ENCODE peak calls at places on chromosome 18, in nine cellular contexts. Q, W, G, F, I, U, N, O and A are unnamed samples.

GRCh38 chr18:22667616-22668422 is 250.1 kb upstream of the CTAGE1 start:
- DNase-seq in Q (no peak), W (peak; percentile 46), G (no peak), F (no peak), I (peak; percentile 99), U (peak; percentile 39), N (peak; percentile 87), O (no peak), A (no peak)

GRCh38 chr18:49768051-49768391 is 45.3 kb downstream of the ACAA2 start:
- DNase-seq in Q (peak; percentile 71), W (no peak), G (no peak), F (peak; percentile 93), I (peak; percentile 52), U (no peak), N (peak; percentile 78), O (no peak), A (no peak)

GRCh38 chr18:26462304-26462703 is 86.0 kb downstream of the KCTD1 start:
- DNase-seq in Q (no peak), W (no peak), G (no peak), F (no peak), I (no peak), U (no peak), N (no peak), O (no peak), A (no peak)

GRCh38 chr18:34648269-34648668 is 61.8 kb upstream of the DTNA start:
- DNase-seq in Q (no peak), W (no peak), G (no peak), F (no peak), I (no peak), U (no peak), N (no peak), O (no peak), A (no peak)

GRCh38 chr18:41323044-41323443 is 632.0 kb upstream of the PIK3C3 start:
- DNase-seq in Q (no peak), W (no peak), G (no peak), F (no peak), I (no peak), U (no peak), N (peak; percentile 10), O (no peak), A (no peak)

GRCh38 chr18:12278765-12279682 is 24.9 kb downstream of the CIDEA start:
- DNase-seq in Q (peak; percentile 78), W (peak; percentile 91), G (peak; percentile 91), F (peak; percentile 94), I (peak; percentile 95), U (peak; percentile 82), N (peak; percentile 99), O (no peak), A (no peak)

GRCh38 chr18:72847134-72847533 is 20.7 kb downstream of the NETO1 start:
- DNase-seq in Q (no peak), W (no peak), G (no peak), F (no peak), I (no peak), U (no peak), N (peak; percentile 28), O (no peak), A (no peak)

GRCh38 chr18:22282311-22283235 is 113.2 kb downstream of the GATA6 start:
- DNase-seq in Q (no peak), W (peak; percentile 45), G (no peak), F (peak; percentile 57), I (peak; percentile 92), U (peak; percentile 90), N (no peak), O (no peak), A (no peak)

GRCh38 chr18:62281684-62282083 is 43.4 kb upstream of the TNFRSF11A start:
- DNase-seq in Q (no peak), W (peak; percentile 31), G (no peak), F (no peak), I (peak; percentile 48), U (peak; percentile 26), N (peak; percentile 90), O (no peak), A (no peak)

GRCh38 chr18:25561923-25562322 is 210.0 kb upstream of the ZNF521 start:
- DNase-seq in Q (no peak), W (no peak), G (no peak), F (peak; percentile 73), I (peak; percentile 2), U (no peak), N (peak; percentile 68), O (no peak), A (no peak)

GRCh38 chr18:76256897-76257500 is 238.0 kb downstream of the ZNF516 start:
- DNase-seq in Q (peak; percentile 83), W (peak; percentile 30), G (no peak), F (peak; percentile 74), I (peak; percentile 51), U (peak; percentile 25), N (peak; percentile 83), O (no peak), A (no peak)

GRCh38 chr18:58292675-58293074 is 248.6 kb downstream of the NEDD4L start:
- DNase-seq in Q (no peak), W (no peak), G (no peak), F (no peak), I (no peak), U (no peak), N (no peak), O (no peak), A (no peak)

GRCh38 chr18:12038082-12038660 is 55.5 kb upstream of the ANKRD62 start:
- DNase-seq in Q (no peak), W (no peak), G (no peak), F (peak; percentile 76), I (no peak), U (no peak), N (peak; percentile 64), O (no peak), A (no peak)

GRCh38 chr18:9941108-9941507 is 27.3 kb downstream of the VAPA start:
- DNase-seq in Q (no peak), W (no peak), G (no peak), F (no peak), I (no peak), U (no peak), N (no peak), O (no peak), A (no peak)

GRCh38 chr18:9712606-9713005 is 4.5 kb downstream of the RAB31 start:
- DNase-seq in Q (no peak), W (no peak), G (no peak), F (no peak), I (no peak), U (no peak), N (no peak), O (no peak), A (no peak)

GRCh38 chr18:54775686-54776085 is 52.6 kb upstream of the RAB27B start:
- DNase-seq in Q (no peak), W (peak; percentile 42), G (no peak), F (no peak), I (peak; percentile 92), U (peak; percentile 35), N (peak; percentile 67), O (no peak), A (no peak)
- TF ChIP-seq CTCF in Q (no peak), W (peak; percentile 45), G (peak; percentile 53), F (peak; percentile 58), I (peak; percentile 79), U (peak; percentile 47), N (peak; percentile 33), O (no peak), A (peak; percentile 14)

DNA sequence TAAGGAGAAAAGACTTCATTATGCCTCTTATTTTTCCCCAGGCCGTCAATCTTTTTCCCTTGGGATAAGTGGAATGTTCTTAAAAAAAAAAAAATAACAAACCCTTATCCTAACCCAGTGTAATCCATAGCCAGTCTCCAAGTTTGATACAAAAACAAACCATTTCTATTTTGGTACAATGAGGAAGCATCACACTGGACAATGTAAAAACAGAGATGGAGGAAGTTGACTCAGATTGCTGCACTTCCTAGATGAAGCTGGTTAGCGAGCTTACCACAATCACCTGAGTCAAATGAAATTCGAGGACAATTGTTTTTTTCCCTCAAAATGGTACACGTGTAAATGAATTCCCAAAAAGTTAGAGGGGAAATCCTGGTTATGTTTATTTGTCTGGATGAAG is 259.7 kb downstream of the TCF4 start:
- DNase-seq in Q (no peak), W (no peak), G (no peak), F (no peak), I (peak; percentile 61), U (no peak), N (peak; percentile 63), O (no peak), A (no peak)
- H3K4me3 ChIP-seq in Q (no peak overlapping the region), W (no peak overlapping the region), G (no peak overlapping the region), F (no peak overlapping the region), I (no peak overlapping the region), U (no peak overlapping the region), N (no peak overlapping the region), O (no peak overlapping the region), A (no peak overlapping the region)

GRCh38 chr18:36623681-36624080 is 205.1 kb downstream of the TPGS2 start:
- DNase-seq in Q (no peak), W (no peak), G (no peak), F (peak; percentile 24), I (no peak), U (no peak), N (no peak), O (no peak), A (no peak)

GRCh38 chr18:36622610-36623009 is 206.2 kb downstream of the TPGS2 start:
- DNase-seq in Q (no peak), W (no peak), G (no peak), F (no peak), I (no peak), U (no peak), N (no peak), O (no peak), A (no peak)

GRCh38 chr18:36625386-36625785 is 203.4 kb downstream of the TPGS2 start:
- DNase-seq in Q (no peak), W (no peak), G (no peak), F (no peak), I (no peak), U (no peak), N (no peak), O (no peak), A (no peak)

GRCh38 chr18:36627616-36628015 is 201.2 kb downstream of the TPGS2 start:
- DNase-seq in Q (no peak), W (no peak), G (no peak), F (no peak), I (no peak), U (no peak), N (peak; percentile 67), O (no peak), A (no peak)

GRCh38 chr18:36624451-36625167 is 204.2 kb downstream of the TPGS2 start:
- DNase-seq in Q (no peak), W (no peak), G (no peak), F (peak; percentile 54), I (no peak), U (no peak), N (no peak), O (no peak), A (no peak)
- TF ChIP-seq CTCF in Q (no peak), W (no peak), G (no peak), F (peak; percentile 63), I (peak; percentile 17), U (no peak), N (no peak), O (no peak), A (no peak)

DNA sequence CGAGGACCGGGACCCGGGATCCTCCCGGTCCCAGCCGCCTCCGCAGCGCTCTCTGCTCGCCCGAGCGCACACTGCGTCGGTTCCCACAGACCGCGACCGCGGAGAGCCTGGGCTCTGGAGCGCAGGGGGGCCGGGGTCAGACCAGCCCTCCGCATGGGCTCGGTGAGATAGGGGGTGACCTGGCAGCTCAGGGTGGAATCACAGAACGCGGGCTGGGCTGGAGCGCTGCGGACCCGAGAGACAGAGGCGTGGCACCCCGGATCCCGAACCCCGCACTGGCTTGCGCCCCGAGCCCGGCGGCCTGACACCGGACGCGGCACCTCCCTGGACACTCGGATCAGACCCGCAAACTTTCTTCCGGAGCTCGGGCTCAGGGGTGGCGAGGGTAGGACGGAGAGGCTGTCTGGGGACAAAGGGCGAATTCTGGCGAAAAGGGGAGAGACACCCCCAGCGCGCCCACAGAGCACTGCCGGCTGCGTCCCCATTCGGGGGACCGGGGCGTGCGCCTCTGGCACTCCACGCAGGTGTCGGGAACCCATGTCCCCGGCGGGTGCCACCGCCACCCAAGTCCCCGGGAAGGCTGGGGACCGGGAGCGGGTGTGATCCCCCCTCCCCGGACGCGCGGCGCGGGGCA is 582 bp downstream of the DIPK1C start:
- DNase-seq in Q (peak; percentile 22), W (no peak), G (no peak), F (peak; percentile 71), I (no peak), U (no peak), N (peak; percentile 17), O (no peak), A (no peak)
- H3K4me3 ChIP-seq in Q (peak overlapping the region; percentile 67), W (no peak overlapping the region), G (no peak overlapping the region), F (peak overlapping the region; percentile 79), I (peak overlapping the region; percentile 1), U (peak overlapping the region; percentile 12), N (no peak overlapping the region), O (no peak overlapping the region), A (no peak overlapping the region)